ENCODE peak calls at places on chromosomes 13 and 19, in six cellular contexts. G, M, X, Q, T and S are unnamed samples.

GRCh38 chr13:110399801-110400200 is 92.7 kb downstream of the COL4A2 start:
- DNase-seq in G (no peak), M (no peak), X (no peak), Q (no peak), T (no peak), S (no peak)

GRCh38 chr13:45367995-45368394 is 27.0 kb upstream of the TPT1 start:
- DNase-seq in G (no peak), M (no peak), X (no peak), Q (no peak), T (no peak), S (no peak)

GRCh38 chr13:100818706-100819105 is 144.1 kb upstream of the TMTC4 start:
- DNase-seq in G (no peak), M (no peak), X (no peak), Q (no peak), T (no peak), S (no peak)

GRCh38 chr19:47494729-47495128 is 10.7 kb upstream of the KPTN start:
- DNase-seq in G (no peak), M (no peak), X (no peak), Q (no peak), T (no peak), S (no peak)

GRCh38 chr13:28822161-28822560 is 2.0 kb downstream of the MTUS2 start:
- DNase-seq in G (no peak), M (no peak), X (no peak), Q (no peak), T (no peak), S (no peak)

GRCh38 chr13:113023217-113023597 is 54.2 kb downstream of the MCF2L start:
- DNase-seq in G (no peak), M (peak; percentile 14), X (peak; percentile 38), Q (no peak), T (peak; percentile 44), S (no peak)

GRCh38 chr13:27341616-27342015 is 71.0 kb downstream of the RASL11A start:
- DNase-seq in G (no peak), M (peak; percentile 17), X (no peak), Q (no peak), T (no peak), S (no peak)

GRCh38 chr13:71866173-71867091 is 572 bp downstream of the DACH1 start:
- DNase-seq in G (no peak), M (no peak), X (peak; percentile 51), Q (no peak), T (no peak), S (peak; percentile 69)

GRCh38 chr19:13176345-13176744 is 26.1 kb downstream of the IER2 start:
- DNase-seq in G (no peak), M (no peak), X (no peak), Q (no peak), T (no peak), S (no peak)

GRCh38 chr19:49020931-49021895 is 2.9 kb downstream of the CGB3 start:
- DNase-seq in G (no peak), M (no peak), X (no peak), Q (no peak), T (peak; percentile 23), S (peak; percentile 47)

GRCh38 chr19:43723588-43723987 is 7.7 kb downstream of the IRGC start:
- DNase-seq in G (no peak), M (no peak), X (no peak), Q (no peak), T (no peak), S (no peak)

GRCh38 chr13:18628428-18628827 is 553.2 kb downstream of the TUBA3C start:
- DNase-seq in G (no peak), M (no peak), X (no peak), Q (no peak), T (no peak), S (no peak)

GRCh38 chr19:34324320-34324719 is 40.7 kb upstream of the GPI start:
- DNase-seq in G (no peak), M (no peak), X (no peak), Q (no peak), T (no peak), S (no peak)

GRCh38 chr13:36807616-36808015 is 11.4 kb upstream of the RFXAP start:
- DNase-seq in G (no peak), M (no peak), X (no peak), Q (no peak), T (no peak), S (no peak)

GRCh38 chr19:39377373-39378362 is 13.2 kb downstream of the PAF1 start:
- DNase-seq in G (no peak), M (no peak), X (no peak), Q (no peak), T (peak; percentile 28), S (no peak)

GRCh38 chr19:55462722-55463121 is 1.3 kb upstream of the ISOC2 start:
- DNase-seq in G (no peak), M (no peak), X (no peak), Q (no peak), T (no peak), S (no peak)

GRCh38 chr19:16293133-16294085 is 31.2 kb upstream of the KLF2 start:
- DNase-seq in G (peak; percentile 71), M (peak; percentile 42), X (peak; percentile 88), Q (no peak), T (no peak), S (peak; percentile 93)

GRCh38 chr13:78586706-78587105 is 16.6 kb downstream of the POU4F1 start:
- DNase-seq in G (no peak), M (peak; percentile 27), X (no peak), Q (no peak), T (no peak), S (peak; percentile 30)

GRCh38 chr19:18340990-18341868 is 831 bp downstream of the PGPEP1 start:
- DNase-seq in G (no peak), M (peak; percentile 84), X (peak; percentile 25), Q (no peak), T (peak; percentile 52), S (peak; percentile 87)

GRCh38 chr19:41537789-41538188 is 38.2 kb upstream of the CEACAM21 start:
- DNase-seq in G (no peak), M (peak; percentile 17), X (peak; percentile 43), Q (no peak), T (peak; percentile 6), S (peak; percentile 18)

GRCh38 chr19:8593931-8594330 is 16.6 kb downstream of the ADAMTS10 start:
- DNase-seq in G (no peak), M (no peak), X (no peak), Q (no peak), T (no peak), S (peak; percentile 69)

GRCh38 chr19:8596168-8596567 is 14.3 kb downstream of the ADAMTS10 start:
- DNase-seq in G (no peak), M (no peak), X (no peak), Q (no peak), T (no peak), S (no peak)

GRCh38 chr19:8595651-8596050 is 14.9 kb downstream of the ADAMTS10 start:
- DNase-seq in G (no peak), M (no peak), X (no peak), Q (no peak), T (no peak), S (no peak)

GRCh38 chr19:8589177-8589714 is 12.0 kb upstream of the MYO1F start:
- DNase-seq in G (no peak), M (no peak), X (no peak), Q (no peak), T (no peak), S (no peak)

GRCh38 chr19:8592231-8593009 is 15.2 kb upstream of the MYO1F start:
- DNase-seq in G (peak; percentile 60), M (peak; percentile 99), X (peak; percentile 86), Q (no peak), T (no peak), S (peak; percentile 67)
- H3K4me3 ChIP-seq in G (peak overlapping the region; percentile 42), M (peak overlapping the region; percentile 1), X (no peak overlapping the region), Q (no peak overlapping the region), T (no peak overlapping the region), S (no peak overlapping the region)

GRCh38 chr19:1315470-1316166 is 29.9 kb downstream of the EFNA2 start:
- DNase-seq in G (peak; percentile 58), M (peak; percentile 86), X (peak; percentile 31), Q (no peak), T (no peak), S (peak; percentile 49)
- TF ChIP-seq MYC in G (no peak), M (peak; percentile 58), X (no peak), Q (no peak), T (no peak), S (no peak)

GRCh38 chr13:43132228-43132627 is 108.8 kb downstream of the DNAJC15 start:
- DNase-seq in G (peak; percentile 19), M (no peak), X (peak; percentile 16), Q (no peak), T (peak; percentile 52), S (peak; percentile 15)
- TF ChIP-seq MAX in G (no peak), M (no peak), X (no peak), Q (no peak), T (no peak), S (no peak)

GRCh38 chr13:102729560-102730275 is 34.9 kb upstream of the METTL21C start:
- DNase-seq in G (peak; percentile 2), M (no peak), X (peak; percentile 94), Q (no peak), T (no peak), S (no peak)
- H3K4me3 ChIP-seq in G (no peak overlapping the region), M (no peak overlapping the region), X (no peak overlapping the region), Q (no peak overlapping the region), T (no peak overlapping the region), S (no peak overlapping the region)

DNA sequence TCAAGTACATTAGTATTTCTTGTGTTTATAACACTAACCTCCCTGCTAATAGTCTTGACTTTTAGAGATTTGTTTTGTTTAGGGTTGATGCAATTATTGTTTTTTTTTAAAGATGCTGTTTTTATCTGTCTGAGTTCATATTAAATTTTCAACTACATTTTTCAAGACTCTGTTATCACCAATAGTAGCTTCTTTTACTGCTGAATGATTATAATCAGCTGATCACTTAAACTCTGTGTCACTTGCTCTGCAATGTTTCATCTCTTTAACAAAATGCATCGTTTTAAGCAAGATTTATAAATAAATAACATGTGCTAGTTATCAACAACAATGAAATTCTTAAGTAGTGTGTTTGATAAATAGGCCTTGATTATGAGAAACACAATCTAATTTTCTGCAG is 920.9 kb upstream of the PCDH20 start:
- DNase-seq in G (no peak), M (no peak), X (no peak), Q (no peak), T (no peak), S (no peak)
- TF ChIP-seq MYC in G (no peak), M (no peak), X (no peak), Q (no peak), T (no peak), S (no peak)

DNA sequence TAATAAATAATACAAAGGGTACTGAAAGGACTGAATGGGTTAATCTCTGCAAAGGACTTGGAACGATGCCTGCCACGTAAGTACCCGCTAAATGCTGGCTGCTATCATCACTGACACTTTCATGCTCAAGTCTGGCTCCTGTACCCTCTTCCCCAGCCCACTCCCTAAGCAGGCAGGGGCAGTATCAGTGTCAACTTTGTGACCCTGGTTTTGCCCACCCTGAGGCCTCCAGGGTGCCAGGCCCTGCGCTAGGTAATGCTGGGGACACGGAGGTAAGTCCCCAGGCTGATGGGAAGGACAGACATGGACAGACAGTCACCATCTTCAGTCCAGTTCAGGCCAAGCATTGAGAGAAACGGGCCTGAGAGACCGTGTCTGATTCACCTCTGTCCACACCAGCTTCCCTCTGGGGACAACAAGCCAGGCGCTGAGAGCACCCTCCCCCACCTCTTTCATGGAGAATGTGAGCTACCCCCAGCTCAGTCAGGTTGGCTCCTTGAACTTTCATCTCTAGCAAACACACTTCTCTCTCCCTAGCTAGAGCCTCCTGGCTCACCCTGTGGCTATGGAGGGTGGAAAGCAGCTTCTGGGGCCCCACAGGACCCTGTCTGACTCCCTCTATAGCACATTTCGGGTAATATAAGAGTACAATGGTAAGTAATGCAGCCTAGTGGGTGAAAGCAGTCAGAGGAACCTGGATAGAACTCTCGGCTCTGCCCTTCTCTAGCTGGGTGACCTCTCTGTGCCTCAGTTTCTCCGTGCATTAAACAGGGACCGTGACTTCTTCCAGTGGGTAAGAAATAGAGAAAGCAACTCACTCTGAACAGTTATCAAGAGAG is 758 bp downstream of the ETFB start:
- DNase-seq in G (no peak), M (peak; percentile 47), X (peak; percentile 42), Q (no peak), T (peak; percentile 95), S (peak; percentile 64)
- TF ChIP-seq MAX in G (no peak), M (no peak), X (no peak), Q (no peak), T (peak; percentile 61), S (no peak)